ENCODE peak calls at places on chromosomes 11 and 22, in four cellular contexts. X, J, O and F are unnamed samples.

GRCh38 chr11:119194811-119195210 is 9.5 kb downstream of the NHERF4 start:
- DNase-seq in X (no peak), J (no peak), O (no peak), F (no peak)

GRCh38 chr11:45590743-45591142 is 74.7 kb downstream of the CHST1 start:
- DNase-seq in X (no peak), J (no peak), O (peak; percentile 53), F (no peak)

GRCh38 chr11:76738618-76739220 is 44.4 kb upstream of the TSKU start:
- DNase-seq in X (no peak), J (no peak), O (no peak), F (no peak)

GRCh38 chr11:90251599-90251998 is 28.8 kb upstream of the CHORDC1 start:
- DNase-seq in X (no peak), J (no peak), O (no peak), F (no peak)

GRCh38 chr11:62909107-62909894 is 11.9 kb downstream of the CHRM1 start:
- DNase-seq in X (peak; percentile 71), J (no peak), O (peak; percentile 82), F (peak; percentile 70)

GRCh38 chr11:3149852-3150188 is 15.3 kb downstream of the OSBPL5 start:
- DNase-seq in X (no peak), J (no peak), O (no peak), F (no peak)

GRCh38 chr11:120517390-120518315 is 6.1 kb downstream of the GRIK4 start:
- DNase-seq in X (no peak), J (no peak), O (no peak), F (no peak)

GRCh38 chr22:36549033-36549432 is 20.1 kb upstream of the EIF3D start:
- DNase-seq in X (no peak), J (no peak), O (no peak), F (no peak)

GRCh38 chr11:76380161-76380976 is 563 bp downstream of the THAP12 start:
- DNase-seq in X (peak; percentile 35), J (no peak), O (peak; percentile 71), F (no peak)

GRCh38 chr11:70019576-70020011 is 58.5 kb upstream of the ANO1 start:
- DNase-seq in X (no peak), J (no peak), O (no peak), F (no peak)

GRCh38 chr11:90468923-90469322 is 246.1 kb upstream of the CHORDC1 start:
- DNase-seq in X (no peak), J (no peak), O (no peak), F (no peak)

GRCh38 chr11:60890696-60891095 is 15.7 kb downstream of the PRPF19 start:
- DNase-seq in X (no peak), J (no peak), O (no peak), F (no peak)
- TF ChIP-seq CHD2 in X (no peak), J (no peak), O (no peak), F (no peak)

GRCh38 chr11:63941901-63942300 is 3.1 kb downstream of the NAA40 start:
- DNase-seq in X (peak; percentile 60), J (no peak), O (no peak), F (no peak)

GRCh38 chr11:63942803-63943202 is 4.0 kb downstream of the NAA40 start:
- DNase-seq in X (no peak), J (no peak), O (no peak), F (no peak)

GRCh38 chr11:63944987-63945386 is 6.2 kb downstream of the NAA40 start:
- DNase-seq in X (no peak), J (no peak), O (peak; percentile 33), F (peak; percentile 43)

GRCh38 chr11:63940786-63941185 is 2.0 kb downstream of the NAA40 start:
- DNase-seq in X (no peak), J (no peak), O (no peak), F (no peak)

DNA sequence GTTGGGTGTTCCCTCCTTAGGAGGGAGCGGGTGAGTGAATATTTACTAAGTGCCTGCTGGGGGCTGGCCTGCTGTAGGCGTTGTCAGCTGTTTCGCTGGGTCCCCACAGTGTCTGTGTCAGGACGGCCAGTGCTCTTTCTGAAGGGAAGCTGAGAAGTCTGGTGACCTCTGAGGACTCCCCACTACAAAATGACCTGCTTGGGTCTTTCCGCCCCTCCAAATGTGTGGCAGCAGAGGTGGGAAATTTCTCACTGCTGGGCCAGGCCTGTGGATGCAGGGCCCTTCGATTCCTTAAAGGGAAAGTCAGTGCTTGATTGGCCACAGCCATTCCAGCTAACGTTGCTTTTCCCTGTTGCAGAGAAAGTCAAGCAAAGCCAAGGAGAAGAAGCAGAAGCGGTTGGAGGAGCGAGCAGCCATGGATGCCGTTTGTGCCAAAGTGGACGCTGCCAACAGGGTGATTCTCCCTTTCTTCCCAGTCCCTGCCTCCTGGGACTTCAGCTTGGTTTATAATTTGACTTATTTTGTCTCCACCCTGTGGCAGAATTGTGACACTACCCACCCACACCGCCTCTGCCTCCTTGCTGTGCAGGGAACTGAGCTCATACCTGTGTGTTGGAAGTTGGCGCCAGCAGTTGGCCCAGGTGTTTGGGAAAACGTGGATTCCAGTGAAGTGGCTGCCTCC is 6.8 kb downstream of the NAA40 start:
- DNase-seq in X (peak; percentile 64), J (no peak), O (peak; percentile 84), F (peak; percentile 62)
- TF ChIP-seq POLR2AphosphoS5 in X (no peak), J (no peak), O (no peak), F (no peak)

DNA sequence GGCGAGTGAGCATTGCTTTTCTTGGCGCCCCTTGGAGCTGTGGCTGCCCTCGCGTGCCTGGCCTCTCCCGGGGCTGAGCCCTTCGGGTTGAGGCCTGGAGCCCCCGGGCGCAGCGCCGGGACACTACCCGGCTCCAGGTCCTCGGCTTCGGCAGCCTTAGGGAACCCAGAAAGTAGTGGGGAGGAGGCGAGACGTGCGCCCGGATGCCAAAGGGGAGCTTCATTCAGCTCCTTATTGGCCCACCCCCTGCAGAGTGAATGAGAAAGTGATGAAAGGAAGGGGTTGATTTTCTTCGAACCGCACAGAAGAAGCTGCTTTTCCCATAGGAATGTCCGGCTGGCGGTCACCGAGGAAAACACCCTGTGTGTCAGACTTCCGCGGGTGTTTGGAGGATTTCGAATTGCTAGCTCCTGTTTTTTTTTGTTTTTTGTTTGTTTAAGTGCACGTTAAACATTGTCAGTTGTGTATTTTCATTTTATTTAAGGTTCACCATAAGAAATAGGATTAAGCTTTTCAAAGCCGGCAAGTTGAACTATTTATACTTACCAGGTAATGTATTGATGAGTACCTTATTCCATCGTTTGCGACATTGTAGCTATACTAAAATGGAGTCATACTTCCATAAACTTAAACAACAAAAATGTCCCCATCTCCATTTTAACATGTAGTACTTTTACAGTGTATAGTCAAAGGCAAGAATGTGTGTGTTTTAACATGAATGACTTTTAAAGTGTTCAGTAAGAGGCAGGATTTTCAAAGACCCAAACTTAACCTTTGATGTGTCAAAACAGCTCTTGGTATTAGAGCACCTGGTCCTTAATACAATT is 860 bp upstream of the EIF4G2 start:
- DNase-seq in X (peak; percentile 62), J (no peak), O (no peak), F (no peak)
- TF ChIP-seq REST in X (peak; percentile 22), J (no peak), O (no peak), F (no peak)

DNA sequence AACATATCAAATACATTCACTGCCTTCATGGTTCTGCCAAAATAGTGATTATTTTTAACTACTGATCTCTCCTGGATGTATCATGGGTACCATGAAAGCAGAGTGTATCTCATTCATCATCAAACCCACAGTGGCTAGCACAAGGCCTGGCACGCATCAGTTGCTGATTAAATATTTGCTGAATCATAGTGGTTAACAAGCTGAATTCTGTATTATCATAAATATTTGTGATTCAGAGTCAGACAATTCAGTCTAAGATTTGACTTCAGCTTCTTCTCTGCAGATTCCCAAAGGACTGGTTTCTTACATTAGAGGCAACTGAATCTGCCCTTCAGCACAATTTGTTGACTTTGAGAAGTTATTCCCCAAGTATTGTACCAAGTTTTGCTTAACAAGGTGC is 715.8 kb upstream of the LRRC4C start:
- DNase-seq in X (no peak), J (no peak), O (no peak), F (no peak)
- TF ChIP-seq CHD2 in X (no peak), J (no peak), O (no peak), F (no peak)

GRCh38 chr11:9530901-9531625 is 42.4 kb upstream of the WEE1 start:
- DNase-seq in X (no peak), J (no peak), O (no peak), F (no peak)

GRCh38 chr11:9533053-9533452 is 40.4 kb upstream of the WEE1 start:
- DNase-seq in X (no peak), J (no peak), O (no peak), F (no peak)

GRCh38 chr11:9533736-9534473 is 39.6 kb upstream of the WEE1 start:
- DNase-seq in X (no peak), J (no peak), O (no peak), F (no peak)

GRCh38 chr11:9530020-9530628 is 43.3 kb upstream of the WEE1 start:
- DNase-seq in X (peak; percentile 48), J (no peak), O (no peak), F (no peak)

GRCh38 chr11:9535189-9535781 is 38.2 kb upstream of the WEE1 start:
- DNase-seq in X (peak; percentile 77), J (peak; percentile 25), O (peak; percentile 53), F (peak; percentile 51)
- TF ChIP-seq POLR2AphosphoS5 in X (no peak), J (no peak), O (no peak), F (no peak)

GRCh38 chr11:59191095-59191494 is 19.2 kb downstream of the DTX4 start:
- DNase-seq in X (no peak), J (no peak), O (no peak), F (peak; percentile 60)
- TF ChIP-seq REST in X (no peak), J (no peak), O (no peak), F (no peak)

GRCh38 chr22:46035742-46036557 is 59.0 kb upstream of the WNT7B start:
- DNase-seq in X (peak; percentile 98), J (peak; percentile 85), O (peak; percentile 100), F (peak; percentile 95)

GRCh38 chr22:46031561-46031960 is 54.6 kb upstream of the WNT7B start:
- DNase-seq in X (no peak), J (no peak), O (no peak), F (no peak)

GRCh38 chr22:46031965-46032851 is 55.2 kb upstream of the WNT7B start:
- DNase-seq in X (no peak), J (no peak), O (peak; percentile 28), F (no peak)

GRCh38 chr22:46035380-46035741 is 58.4 kb upstream of the WNT7B start:
- DNase-seq in X (no peak), J (no peak), O (no peak), F (no peak)

GRCh38 chr22:46033256-46034200 is 56.6 kb upstream of the WNT7B start:
- DNase-seq in X (no peak), J (no peak), O (no peak), F (no peak)
- TF ChIP-seq CHD2 in X (no peak), J (no peak), O (no peak), F (no peak)